ENCODE peak calls at places on chromosomes 7 and 10, in ten cellular contexts. L is heart left ventricle, I is AG04450, S is PC-9, O is heart right ventricle, D is lung, U is transverse colon, W is gastrocnemius medialis, C is body of pancreas, Y is lower lobe of right lung. H is an unnamed sample. For H3K9me3, the result is how much of the 10 kb centered on the place peaks cover.

GRCh38 chr10:21464134-21464533 is 61.3 kb downstream of the SKIDA1 start:
- DNase-seq in L (no peak), I (no peak), S (peak), O (no peak), D (no peak), U (no peak), W (no peak), C (no peak), Y (no peak), H (no peak)

GRCh38 chr10:123908379-123908778 is 16.8 kb upstream of the CPXM2 start:
- DNase-seq in L (no peak), I (no peak), S (no peak), O (no peak), D (no peak), U (no peak), W (no peak), C (no peak), Y (no peak), H (no peak)

GRCh38 chr10:58734116-58734515 is 221.4 kb downstream of the BICC1 start:
- DNase-seq in L (no peak), I (peak), S (no peak), O (no peak), D (no peak), U (no peak), W (no peak), C (no peak), Y (no peak), H (no peak)

GRCh38 chr7:1646957-1647891 is 22.9 kb upstream of the ELFN1 start:
- DNase-seq in L (peak), I (no peak), S (no peak), O (peak), D (no peak), U (no peak), W (peak), C (no peak), Y (peak), H (peak)

GRCh38 chr7:100678291-100678984 is 4.9 kb downstream of the GNB2 start:
- DNase-seq in L (no peak), I (no peak), S (no peak), O (no peak), D (no peak), U (peak), W (no peak), C (no peak), Y (no peak), H (no peak)

GRCh38 chr10:35661236-35661635 is 19.1 kb upstream of the FZD8 start:
- DNase-seq in L (no peak), I (no peak), S (no peak), O (no peak), D (no peak), U (no peak), W (no peak), C (no peak), Y (no peak), H (no peak)

GRCh38 chr10:71974489-71975011 is 10.4 kb downstream of the CHST3 start:
- DNase-seq in L (no peak), I (no peak), S (peak), O (no peak), D (no peak), U (no peak), W (peak), C (no peak), Y (no peak), H (peak)

GRCh38 chr10:78442836-78443550 is 409.3 kb downstream of the RPS24 start:
- DNase-seq in L (no peak), I (no peak), S (no peak), O (no peak), D (no peak), U (no peak), W (no peak), C (no peak), Y (no peak), H (no peak)

GRCh38 chr7:142939226-142939910 is at the start of gene LLCFC1:
- DNase-seq in L (no peak), I (no peak), S (peak), O (no peak), D (no peak), U (no peak), W (no peak), C (peak), Y (no peak), H (no peak)

GRCh38 chr7:47991741-47992311 is 12.4 kb upstream of the HUS1 start:
- DNase-seq in L (peak), I (no peak), S (peak), O (peak), D (peak), U (peak), W (peak), C (peak), Y (peak), H (peak)

GRCh38 chr7:159139202-159139601 is 5.5 kb downstream of the VIPR2 start:
- DNase-seq in L (no peak), I (no peak), S (no peak), O (no peak), D (no peak), U (no peak), W (no peak), C (no peak), Y (no peak), H (no peak)

GRCh38 chr10:63520463-63521388 is 475 bp upstream of the REEP3 start:
- DNase-seq in L (peak), I (no peak), S (peak), O (peak), D (peak), U (peak), W (peak), C (peak), Y (peak), H (peak)
- H3K4me3 ChIP-seq in L (peak), I (peak), S (peak), O (peak), D (peak), U (peak), W (peak), C (no peak), Y (peak), H (peak)

DNA sequence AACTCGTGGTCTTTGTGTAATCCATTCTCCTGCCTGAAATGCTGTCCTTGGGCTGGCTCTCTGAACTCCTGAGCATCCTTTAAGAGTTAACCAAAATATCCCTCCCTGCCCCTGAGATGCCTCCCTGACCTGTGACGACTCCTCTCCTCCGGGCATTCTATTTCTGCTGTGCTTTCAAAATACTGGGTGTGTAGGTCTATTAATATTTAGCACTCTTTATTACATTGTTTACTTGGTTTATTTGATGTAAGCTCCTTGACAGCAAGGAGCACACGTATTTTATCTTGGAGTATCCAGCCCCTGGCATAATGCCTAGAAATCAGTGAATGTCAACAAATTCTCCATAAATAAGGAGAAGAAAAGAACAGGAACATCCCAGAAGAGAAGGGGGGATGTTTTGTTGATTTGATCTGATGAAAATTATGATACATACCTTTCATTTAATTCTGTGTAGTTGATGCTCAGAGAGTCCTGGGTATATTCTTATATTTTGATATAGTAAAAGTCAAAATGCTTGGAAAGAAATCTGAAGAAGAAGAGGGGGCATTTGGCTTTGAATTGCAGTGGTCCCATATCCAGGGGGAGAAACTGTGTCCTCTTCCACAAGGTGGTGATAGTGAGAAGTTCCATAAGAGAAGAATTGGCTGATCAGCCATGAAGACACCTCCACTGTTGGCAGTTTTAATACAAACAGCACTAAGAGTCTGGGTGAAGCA is 107.7 kb upstream of the MPP7 start:
- DNase-seq in L (no peak), I (no peak), S (no peak), O (no peak), D (no peak), U (no peak), W (no peak), C (no peak), Y (no peak), H (no peak)
- TF ChIP-seq CTCF in L (no peak), I (peak), S (no peak), O (peak), D (no peak), U (no peak), W (no peak), C (no peak), Y (no peak), H (no peak)

DNA sequence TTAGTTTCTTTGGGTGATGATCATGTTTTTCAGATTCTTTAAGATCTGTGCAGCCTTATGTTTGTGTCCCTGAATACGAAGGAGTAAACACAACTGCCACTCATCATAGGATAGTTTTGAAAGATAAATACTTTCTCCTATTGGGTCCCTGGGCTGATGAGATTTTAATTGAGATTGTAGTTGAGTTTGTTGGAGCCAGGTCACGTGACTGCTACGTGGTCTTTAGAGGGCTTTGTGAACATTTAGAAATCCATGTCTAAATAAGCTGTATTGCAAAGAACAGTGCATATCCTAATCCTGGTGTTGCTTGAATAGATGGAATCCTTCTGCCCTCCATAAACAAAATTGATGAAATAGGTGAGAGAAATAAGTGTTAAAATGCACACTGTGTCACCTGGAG is 17.4 kb upstream of the ZNF716 start:
- DNase-seq in L (no peak), I (no peak), S (no peak), O (no peak), D (no peak), U (no peak), W (no peak), C (no peak), Y (no peak), H (no peak)
- H3K9me3 ChIP-seq in L (under half), I (under half), S (under half), O (under half), D (under half), U (under half), W (under half), C (under half), Y (under half), H (under half)

GRCh38 chr10:12121673-12122072 is 7.8 kb upstream of the SEC61A2 start:
- DNase-seq in L (no peak), I (no peak), S (no peak), O (no peak), D (no peak), U (no peak), W (no peak), C (no peak), Y (no peak), H (no peak)
- H3K4me3 ChIP-seq in L (no peak), I (no peak), S (no peak), O (no peak), D (no peak), U (no peak), W (no peak), C (no peak), Y (no peak), H (no peak)